ENCODE peak calls at places on chromosomes 3 and 15, in ten cellular contexts. U is endodermal cell, H is IMR-90, J is bronchial epithelial cell, C is nephron progenitor cell, V is cardiac fibroblast, X is upper lobe of right lung, M is progenitor cell of endocrine pancreas, A is fibroblast of the aortic adventitia, I is kidney epithelial cell. N is an unnamed sample.

GRCh38 chr3:175941352-175941751 is 1082.2 kb downstream of the NAALADL2 start:
- DNase-seq in X (no peak), A (peak), U (peak), J (peak), V (peak), M (no peak), C (no peak), H (no peak), I (no peak), N (peak)

GRCh38 chr3:123449092-123449985 is 449 bp upstream of the ADCY5 start:
- DNase-seq in I (no peak), C (peak), U (peak), V (peak), H (peak), X (no peak), M (peak), A (peak), J (no peak), N (peak)

GRCh38 chr3:195259146-195259563 is 11.8 kb downstream of the XXYLT1 start:
- DNase-seq in H (peak), I (no peak), C (no peak), A (peak), U (peak), V (peak), X (no peak), J (peak), M (no peak), N (no peak)

GRCh38 chr3:112789787-112790186 is 56.9 kb downstream of the CD200R1L start:
- DNase-seq in J (no peak), A (no peak), H (peak), M (no peak), X (no peak), V (no peak), I (no peak), C (no peak), U (no peak), N (no peak)

GRCh38 chr15:87227846-87228245 is 1028.7 kb downstream of the NTRK3 start:
- DNase-seq in I (no peak), U (no peak), A (peak), H (peak), C (no peak), X (no peak), J (no peak), M (no peak), V (peak), N (no peak)

GRCh38 chr3:58288011-58288728 is 17.9 kb upstream of the RPP14 start:
- DNase-seq in U (peak), M (no peak), J (no peak), C (no peak), I (no peak), X (no peak), V (no peak), H (no peak), A (no peak), N (no peak)

GRCh38 chr3:38354588-38355344 is 8.2 kb downstream of the XYLB start:
- DNase-seq in U (no peak), A (peak), M (no peak), V (peak), I (no peak), H (peak), J (peak), C (no peak), X (no peak), N (no peak)

GRCh38 chr15:74809951-74810350 is 2.7 kb upstream of the LMAN1L start:
- DNase-seq in M (no peak), U (no peak), X (no peak), H (peak), I (no peak), V (no peak), J (peak), A (peak), C (no peak), N (no peak)

DNA sequence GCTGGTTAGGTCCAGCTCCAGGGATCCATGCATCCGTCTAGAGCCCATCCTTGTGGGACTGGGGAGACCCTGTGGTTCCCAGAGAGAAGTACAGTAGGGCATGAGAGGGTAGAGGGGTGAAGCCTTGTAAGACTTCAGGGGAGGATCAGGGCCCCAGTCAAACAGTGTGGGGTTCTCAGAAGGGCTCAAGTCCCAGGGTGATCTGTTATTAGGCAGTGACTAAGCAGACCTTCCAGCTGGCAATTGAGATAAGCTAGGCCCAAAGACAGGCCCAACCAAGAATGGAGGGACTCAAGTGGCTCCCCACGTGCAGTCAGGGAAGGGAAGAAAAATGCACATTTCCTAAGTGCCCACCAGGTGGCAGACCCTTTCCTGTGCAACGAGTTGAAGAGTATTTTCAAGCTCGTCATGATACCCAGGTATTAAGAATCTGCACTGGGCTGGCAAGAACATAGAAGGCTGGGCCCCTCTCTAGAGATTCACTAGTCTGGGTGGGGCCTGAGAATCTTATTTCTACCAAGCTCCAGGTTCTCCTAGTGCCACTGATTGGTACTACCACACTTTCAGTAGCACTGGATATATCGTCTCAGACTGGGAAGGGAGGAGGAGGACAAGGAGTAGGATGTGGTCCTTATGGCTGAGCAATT is 240.8 kb downstream of the NR1D2 start:
- DNase-seq in X (no peak), A (peak), M (no peak), H (peak), U (peak), J (peak), V (peak), I (peak), C (peak), N (peak)
- TF ChIP-seq CTCF in X (peak), A (peak), M (peak), H (peak), U (peak), J (peak), V (peak), I (peak), C (peak), N (peak)

GRCh38 chr3:78857494-78858111 is 910.2 kb downstream of the ROBO1 start:
- DNase-seq in C (no peak), M (no peak), H (no peak), V (peak), I (no peak), A (peak), X (no peak), J (no peak), U (no peak), N (no peak)
- TF ChIP-seq CTCF in C (no peak), M (peak), H (no peak), V (no peak), I (peak), A (peak), X (no peak), J (peak), U (peak), N (peak)

DNA sequence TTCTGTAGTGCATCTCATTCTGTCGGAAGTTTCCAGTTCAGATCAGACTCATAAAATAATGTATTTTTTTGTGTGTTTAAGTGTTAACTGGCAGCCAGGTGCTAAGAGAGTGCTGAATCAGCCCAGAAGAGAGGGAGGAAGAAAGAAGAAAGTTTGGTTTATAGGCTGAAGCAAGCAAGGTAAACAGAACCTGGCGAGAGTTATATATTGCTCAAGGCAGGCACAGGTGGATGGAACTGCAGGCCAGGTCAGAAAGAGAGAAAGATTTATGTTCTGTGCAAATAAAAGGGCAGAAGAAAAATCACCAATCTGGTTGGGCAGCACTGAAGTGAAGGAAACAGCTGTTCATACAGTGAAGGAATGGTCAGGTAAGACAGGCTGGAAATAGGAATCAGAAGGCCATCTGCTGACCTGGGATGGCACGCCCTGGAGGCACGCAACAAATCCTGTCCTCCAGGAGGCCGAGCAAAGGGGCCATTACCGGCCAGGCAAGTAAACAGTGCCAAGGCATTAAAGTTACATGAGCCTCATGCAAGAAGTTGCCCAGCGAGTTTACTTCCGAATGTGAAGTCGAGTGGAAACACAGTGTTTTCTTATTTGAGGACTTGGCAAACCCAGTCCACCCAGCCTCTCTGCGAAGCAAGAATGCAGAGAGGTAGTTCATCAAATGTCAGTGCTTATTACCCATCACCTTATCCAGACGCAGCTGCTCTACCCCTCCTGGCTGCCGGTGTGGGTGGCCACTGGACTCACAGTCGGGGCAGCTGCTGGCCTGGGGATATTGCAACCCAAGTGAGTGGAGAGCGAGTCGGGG is 309.8 kb downstream of the VPS13C start:
- DNase-seq in V (no peak), J (peak), M (no peak), U (no peak), A (no peak), C (no peak), X (peak), I (no peak), H (no peak), N (no peak)
- TF ChIP-seq CTCF in V (no peak), J (no peak), M (no peak), U (no peak), A (no peak), C (no peak), X (no peak), I (no peak), H (no peak), N (no peak)

GRCh38 chr15:85454403-85454802 is 74.0 kb downstream of the AKAP13 start:
- DNase-seq in U (no peak), C (no peak), A (no peak), I (no peak), V (no peak), J (peak), H (no peak), X (no peak), M (no peak), N (no peak)
- TF ChIP-seq CTCF in U (peak), C (no peak), A (no peak), I (no peak), V (no peak), J (no peak), H (no peak), X (no peak), M (peak), N (no peak)

DNA sequence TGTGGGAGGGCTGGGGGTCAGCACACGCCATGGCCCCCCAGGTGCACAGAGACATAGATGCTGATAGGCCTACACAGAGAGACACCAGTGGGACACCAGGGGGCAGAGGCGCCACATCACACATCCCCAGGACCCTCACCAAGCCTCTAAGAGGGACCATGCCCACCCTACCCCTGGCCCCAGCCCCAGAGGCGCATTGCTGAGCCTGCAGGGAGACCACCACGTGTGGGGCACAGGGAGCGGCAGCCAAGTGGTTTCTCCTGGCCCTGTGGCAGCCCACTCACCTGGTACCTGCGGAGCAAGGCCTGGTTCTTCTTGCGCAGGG is 1.2 kb downstream of the CCDC9B start:
- DNase-seq in U (no peak), C (no peak), X (no peak), M (no peak), J (no peak), H (no peak), I (no peak), V (no peak), A (no peak), N (no peak)
- TF ChIP-seq CTCF in U (peak), C (no peak), X (no peak), M (no peak), J (peak), H (peak), I (peak), V (peak), A (peak), N (no peak)

DNA sequence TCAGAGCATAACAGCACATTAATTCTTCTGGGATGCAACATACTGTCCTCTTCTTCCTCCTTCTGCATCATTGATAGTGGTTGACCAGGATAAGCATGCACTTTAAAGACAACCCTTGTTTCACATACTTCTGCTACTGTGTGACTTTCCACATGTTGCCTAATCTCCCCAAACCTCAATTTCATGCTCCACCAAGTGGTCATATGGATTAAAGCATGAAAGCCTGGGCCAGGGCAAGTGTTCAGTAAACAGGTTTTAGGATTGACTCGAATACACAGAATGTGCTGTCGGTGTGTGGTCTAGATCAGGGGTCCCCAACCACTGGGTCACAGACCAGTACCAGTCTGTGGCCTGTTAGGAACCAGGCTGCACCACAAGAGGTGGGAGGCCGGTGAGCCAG is 22.5 kb upstream of the BFSP2 start:
- DNase-seq in V (peak), I (no peak), C (no peak), X (no peak), M (no peak), U (peak), A (peak), H (peak), J (peak), N (no peak)
- TF ChIP-seq CTCF in V (peak), I (peak), C (peak), X (peak), M (peak), U (peak), A (peak), H (peak), J (peak), N (peak)

GRCh38 chr3:146540978-146541377 is 3.4 kb downstream of the PLSCR1 start:
- DNase-seq in X (no peak), H (no peak), J (no peak), V (no peak), I (no peak), U (no peak), M (no peak), C (no peak), A (no peak), N (no peak)
- TF ChIP-seq CTCF in X (no peak), H (no peak), J (no peak), V (no peak), I (no peak), U (no peak), M (no peak), C (no peak), A (no peak), N (no peak)

DNA sequence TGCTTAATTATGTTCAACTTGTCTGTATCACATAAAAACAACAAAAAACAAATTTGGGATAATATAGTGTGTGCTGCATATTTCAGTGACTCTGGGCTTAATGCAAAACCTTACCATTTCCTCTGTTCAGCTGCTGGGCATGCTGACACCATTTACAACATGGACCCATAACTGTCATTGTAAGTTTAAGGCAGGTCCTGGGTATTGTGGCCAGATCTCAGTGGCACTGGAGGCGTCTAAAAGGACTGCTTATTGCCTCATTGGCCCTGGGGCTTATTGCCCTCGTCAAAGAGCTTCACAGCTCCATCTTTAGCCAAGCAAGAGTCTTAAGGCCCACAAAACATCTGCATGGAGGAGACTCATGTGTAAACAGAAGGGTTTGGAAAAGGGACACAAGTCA is 390.2 kb downstream of the NR2F2 start:
- DNase-seq in U (no peak), X (no peak), A (no peak), M (no peak), I (no peak), J (no peak), C (no peak), H (no peak), V (no peak), N (no peak)
- TF ChIP-seq CTCF in U (no peak), X (no peak), A (no peak), M (no peak), I (no peak), J (no peak), C (no peak), H (no peak), V (no peak), N (no peak)

DNA sequence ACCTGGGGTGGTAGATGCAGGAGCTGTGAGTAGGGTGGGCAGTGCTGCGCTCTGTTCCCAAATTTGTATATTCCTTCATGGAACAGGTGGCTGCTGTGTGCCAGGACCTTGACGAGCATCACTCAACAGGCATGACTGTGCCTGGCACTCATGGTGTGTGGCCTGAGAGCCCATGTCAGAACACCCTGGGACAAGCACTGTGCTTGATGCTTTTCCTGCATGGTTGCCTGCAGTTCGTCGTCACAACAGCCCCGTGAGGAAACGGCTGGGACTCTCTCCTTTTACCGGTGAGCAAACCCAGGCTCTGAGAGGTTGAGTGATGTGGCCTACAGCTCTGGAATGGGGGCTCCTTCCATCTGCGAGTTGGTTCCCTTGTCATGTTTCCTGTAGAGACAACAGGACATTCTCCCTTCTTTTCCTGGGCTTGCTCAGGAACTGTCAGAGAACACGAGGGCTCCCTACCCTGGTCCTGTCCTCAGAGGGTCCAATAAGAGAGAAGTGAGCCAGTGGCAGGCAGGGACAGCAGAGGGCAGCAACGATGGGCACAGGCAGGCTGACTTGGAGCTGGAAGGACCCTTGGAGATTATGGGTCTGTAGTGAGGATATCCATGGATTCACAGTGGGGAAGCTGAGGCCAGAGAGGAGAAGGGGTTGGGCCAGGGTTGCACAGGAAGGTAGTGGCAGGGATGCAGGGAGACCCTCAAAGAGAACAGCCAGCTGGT is 37.4 kb downstream of the PRKCD start:
- DNase-seq in A (no peak), H (no peak), I (no peak), J (no peak), C (no peak), X (no peak), U (peak), M (no peak), V (no peak), N (no peak)
- TF ChIP-seq CTCF in A (no peak), H (no peak), I (no peak), J (no peak), C (no peak), X (no peak), U (peak), M (peak), V (peak), N (no peak)

GRCh38 chr3:54320376-54320775 is 198.0 kb downstream of the CACNA2D3 start:
- DNase-seq in M (no peak), H (no peak), A (no peak), C (no peak), I (no peak), U (no peak), J (no peak), X (no peak), V (no peak), N (no peak)

GRCh38 chr3:54322354-54322753 is 200.0 kb downstream of the CACNA2D3 start:
- DNase-seq in H (no peak), I (no peak), U (no peak), A (no peak), V (no peak), C (no peak), J (peak), X (no peak), M (peak), N (no peak)

GRCh38 chr3:54321515-54321914 is 199.2 kb downstream of the CACNA2D3 start:
- DNase-seq in U (no peak), J (no peak), M (no peak), V (no peak), X (no peak), A (no peak), C (no peak), H (no peak), I (no peak), N (no peak)

GRCh38 chr3:54326951-54327350 is 204.6 kb downstream of the CACNA2D3 start:
- DNase-seq in J (no peak), V (no peak), M (no peak), C (no peak), U (no peak), A (no peak), H (no peak), I (no peak), X (no peak), N (no peak)

GRCh38 chr3:54324069-54324468 is 201.7 kb downstream of the CACNA2D3 start:
- DNase-seq in J (no peak), C (no peak), U (no peak), H (no peak), V (no peak), X (no peak), M (no peak), A (no peak), I (no peak), N (no peak)
- TF ChIP-seq CTCF in J (no peak), C (no peak), U (no peak), H (no peak), V (no peak), X (no peak), M (no peak), A (no peak), I (no peak), N (no peak)